ENCODE peak calls at places on chromosome 1, in nine cellular contexts. One of them, this sample, is unnamed.

GRCh38 chr1:26788836-26789611 is 1.3 kb downstream of the PIGV start:
- DNase-seq in NCI-H1105: peak
- DNase-seq in fibroblast of the aortic adventitia: peak
- DNase-seq in keratinocyte: no peak
- DNase-seq in activated T-cell treated with anti-CD3 and anti-CD28 coated beads, Interleukin-2, amount 50 U/mL, for 1 hour: peak
- DNase-seq in NCI-H345: peak
- DNase-seq in H54: no peak
- DNase-seq in foreskin fibroblast: peak
- DNase-seq in Calu3: peak
- DNase-seq in this sample: peak

GRCh38 chr1:78334952-78335351 is 155.8 kb upstream of the PTGFR start:
- DNase-seq in H54: no peak
- DNase-seq in NCI-H1105: no peak
- DNase-seq in NCI-H345: no peak
- DNase-seq in activated T-cell treated with anti-CD3 and anti-CD28 coated beads, Interleukin-2, amount 50 U/mL, for 1 hour: no peak
- DNase-seq in fibroblast of the aortic adventitia: peak
- DNase-seq in keratinocyte: no peak
- DNase-seq in foreskin fibroblast: peak
- DNase-seq in Calu3: no peak
- DNase-seq in this sample: no peak

GRCh38 chr1:10424034-10424433 is 6.2 kb upstream of the CENPS start:
- DNase-seq in activated T-cell treated with anti-CD3 and anti-CD28 coated beads, Interleukin-2, amount 50 U/mL, for 1 hour: no peak
- DNase-seq in NCI-H345: no peak
- DNase-seq in fibroblast of the aortic adventitia: peak
- DNase-seq in foreskin fibroblast: peak
- DNase-seq in NCI-H1105: no peak
- DNase-seq in keratinocyte: no peak
- DNase-seq in Calu3: no peak
- DNase-seq in H54: no peak
- DNase-seq in this sample: no peak

GRCh38 chr1:117359560-117360289 is 7.5 kb upstream of the MAN1A2 start:
- DNase-seq in activated T-cell treated with anti-CD3 and anti-CD28 coated beads, Interleukin-2, amount 50 U/mL, for 1 hour: no peak
- DNase-seq in fibroblast of the aortic adventitia: no peak
- DNase-seq in keratinocyte: no peak
- DNase-seq in Calu3: no peak
- DNase-seq in NCI-H1105: no peak
- DNase-seq in H54: no peak
- DNase-seq in NCI-H345: no peak
- DNase-seq in foreskin fibroblast: no peak
- DNase-seq in this sample: no peak

GRCh38 chr1:35298464-35298863 is 30.0 kb downstream of the ZMYM4 start:
- DNase-seq in foreskin fibroblast: peak
- DNase-seq in fibroblast of the aortic adventitia: peak
- DNase-seq in H54: no peak
- DNase-seq in activated T-cell treated with anti-CD3 and anti-CD28 coated beads, Interleukin-2, amount 50 U/mL, for 1 hour: peak
- DNase-seq in NCI-H345: peak
- DNase-seq in Calu3: peak
- DNase-seq in keratinocyte: no peak
- DNase-seq in NCI-H1105: peak
- DNase-seq in this sample: peak

GRCh38 chr1:45615885-45616284 is 8.0 kb downstream of the CCDC17 start:
- DNase-seq in NCI-H345: no peak
- DNase-seq in H54: no peak
- DNase-seq in keratinocyte: no peak
- DNase-seq in foreskin fibroblast: no peak
- DNase-seq in Calu3: no peak
- DNase-seq in fibroblast of the aortic adventitia: no peak
- DNase-seq in NCI-H1105: no peak
- DNase-seq in activated T-cell treated with anti-CD3 and anti-CD28 coated beads, Interleukin-2, amount 50 U/mL, for 1 hour: no peak
- DNase-seq in this sample: no peak

GRCh38 chr1:30087465-30087864 is 635.9 kb downstream of the MATN1 start:
- DNase-seq in H54: no peak
- DNase-seq in activated T-cell treated with anti-CD3 and anti-CD28 coated beads, Interleukin-2, amount 50 U/mL, for 1 hour: no peak
- DNase-seq in keratinocyte: no peak
- DNase-seq in NCI-H1105: no peak
- DNase-seq in NCI-H345: peak
- DNase-seq in foreskin fibroblast: peak
- DNase-seq in Calu3: peak
- DNase-seq in fibroblast of the aortic adventitia: no peak
- DNase-seq in this sample: peak

GRCh38 chr1:109814993-109815786 is 51.5 kb upstream of the EPS8L3 start:
- DNase-seq in fibroblast of the aortic adventitia: no peak
- DNase-seq in keratinocyte: no peak
- DNase-seq in foreskin fibroblast: no peak
- DNase-seq in H54: no peak
- DNase-seq in activated T-cell treated with anti-CD3 and anti-CD28 coated beads, Interleukin-2, amount 50 U/mL, for 1 hour: no peak
- DNase-seq in Calu3: no peak
- DNase-seq in NCI-H1105: no peak
- DNase-seq in NCI-H345: no peak
- DNase-seq in this sample: no peak

GRCh38 chr1:89065077-89065868 is at the start of gene GBP1:
- DNase-seq in foreskin fibroblast: peak
- DNase-seq in H54: no peak
- DNase-seq in NCI-H1105: no peak
- DNase-seq in activated T-cell treated with anti-CD3 and anti-CD28 coated beads, Interleukin-2, amount 50 U/mL, for 1 hour: no peak
- DNase-seq in keratinocyte: no peak
- DNase-seq in fibroblast of the aortic adventitia: peak
- DNase-seq in NCI-H345: no peak
- DNase-seq in Calu3: no peak
- DNase-seq in this sample: peak

GRCh38 chr1:164320780-164321683 is 238.0 kb upstream of the PBX1 start:
- DNase-seq in H54: no peak
- DNase-seq in activated T-cell treated with anti-CD3 and anti-CD28 coated beads, Interleukin-2, amount 50 U/mL, for 1 hour: no peak
- DNase-seq in Calu3: no peak
- DNase-seq in foreskin fibroblast: peak
- DNase-seq in NCI-H345: no peak
- DNase-seq in keratinocyte: no peak
- DNase-seq in fibroblast of the aortic adventitia: peak
- DNase-seq in NCI-H1105: no peak
- DNase-seq in this sample: peak

GRCh38 chr1:165073402-165074007 is 283.0 kb downstream of the LMX1A start:
- DNase-seq in foreskin fibroblast: peak
- DNase-seq in Calu3: peak
- DNase-seq in keratinocyte: no peak
- DNase-seq in NCI-H1105: peak
- DNase-seq in NCI-H345: peak
- DNase-seq in H54: peak
- DNase-seq in fibroblast of the aortic adventitia: peak
- DNase-seq in activated T-cell treated with anti-CD3 and anti-CD28 coated beads, Interleukin-2, amount 50 U/mL, for 1 hour: no peak
- DNase-seq in this sample: peak

GRCh38 chr1:17635811-17636210 is 96.3 kb downstream of the ARHGEF10L start:
- DNase-seq in Calu3: no peak
- DNase-seq in keratinocyte: no peak
- DNase-seq in fibroblast of the aortic adventitia: no peak
- DNase-seq in NCI-H345: no peak
- DNase-seq in NCI-H1105: no peak
- DNase-seq in activated T-cell treated with anti-CD3 and anti-CD28 coated beads, Interleukin-2, amount 50 U/mL, for 1 hour: no peak
- DNase-seq in H54: no peak
- DNase-seq in foreskin fibroblast: no peak
- DNase-seq in this sample: no peak

GRCh38 chr1:232873931-232874330 is 68.7 kb downstream of the MAP10 start:
- DNase-seq in activated T-cell treated with anti-CD3 and anti-CD28 coated beads, Interleukin-2, amount 50 U/mL, for 1 hour: no peak
- DNase-seq in H54: no peak
- DNase-seq in Calu3: no peak
- DNase-seq in NCI-H345: no peak
- DNase-seq in keratinocyte: no peak
- DNase-seq in fibroblast of the aortic adventitia: no peak
- DNase-seq in NCI-H1105: no peak
- DNase-seq in foreskin fibroblast: no peak
- DNase-seq in this sample: no peak

GRCh38 chr1:29645586-29645985 is 409.3 kb downstream of the PTPRU start:
- DNase-seq in Calu3: no peak
- DNase-seq in H54: no peak
- DNase-seq in NCI-H345: no peak
- DNase-seq in foreskin fibroblast: no peak
- DNase-seq in fibroblast of the aortic adventitia: no peak
- DNase-seq in keratinocyte: no peak
- DNase-seq in NCI-H1105: no peak
- DNase-seq in activated T-cell treated with anti-CD3 and anti-CD28 coated beads, Interleukin-2, amount 50 U/mL, for 1 hour: no peak
- DNase-seq in this sample: no peak

GRCh38 chr1:32971156-32971555 is 6.5 kb upstream of the RNF19B start:
- DNase-seq in NCI-H345: no peak
- DNase-seq in foreskin fibroblast: no peak
- DNase-seq in H54: no peak
- DNase-seq in activated T-cell treated with anti-CD3 and anti-CD28 coated beads, Interleukin-2, amount 50 U/mL, for 1 hour: no peak
- DNase-seq in keratinocyte: no peak
- DNase-seq in NCI-H1105: no peak
- DNase-seq in fibroblast of the aortic adventitia: no peak
- DNase-seq in Calu3: no peak
- DNase-seq in this sample: no peak

GRCh38 chr1:233695901-233696300 is 82.0 kb downstream of the KCNK1 start:
- DNase-seq in fibroblast of the aortic adventitia: no peak
- DNase-seq in keratinocyte: no peak
- DNase-seq in Calu3: no peak
- DNase-seq in NCI-H1105: no peak
- DNase-seq in foreskin fibroblast: no peak
- DNase-seq in activated T-cell treated with anti-CD3 and anti-CD28 coated beads, Interleukin-2, amount 50 U/mL, for 1 hour: no peak
- DNase-seq in H54: no peak
- DNase-seq in NCI-H345: no peak
- DNase-seq in this sample: no peak

GRCh38 chr1:227934476-227935313 is 13.0 kb downstream of the WNT9A start:
- DNase-seq in activated T-cell treated with anti-CD3 and anti-CD28 coated beads, Interleukin-2, amount 50 U/mL, for 1 hour: no peak
- DNase-seq in Calu3: no peak
- DNase-seq in NCI-H1105: no peak
- DNase-seq in fibroblast of the aortic adventitia: peak
- DNase-seq in keratinocyte: peak
- DNase-seq in NCI-H345: no peak
- DNase-seq in H54: no peak
- DNase-seq in foreskin fibroblast: peak
- DNase-seq in this sample: peak

GRCh38 chr1:116508984-116509980 is 61.5 kb downstream of the CD58 start:
- DNase-seq in fibroblast of the aortic adventitia: peak
- DNase-seq in NCI-H1105: no peak
- DNase-seq in Calu3: peak
- DNase-seq in keratinocyte: peak
- DNase-seq in NCI-H345: no peak
- DNase-seq in H54: peak
- DNase-seq in foreskin fibroblast: peak
- DNase-seq in activated T-cell treated with anti-CD3 and anti-CD28 coated beads, Interleukin-2, amount 50 U/mL, for 1 hour: no peak
- DNase-seq in this sample: no peak

GRCh38 chr1:228147768-228148167 is 2.0 kb upstream of the GJC2 start:
- DNase-seq in H54: no peak
- DNase-seq in foreskin fibroblast: no peak
- DNase-seq in activated T-cell treated with anti-CD3 and anti-CD28 coated beads, Interleukin-2, amount 50 U/mL, for 1 hour: no peak
- DNase-seq in keratinocyte: no peak
- DNase-seq in NCI-H1105: no peak
- DNase-seq in Calu3: no peak
- DNase-seq in fibroblast of the aortic adventitia: no peak
- DNase-seq in NCI-H345: no peak
- DNase-seq in this sample: no peak

GRCh38 chr1:3530931-3531818 is 76.7 kb downstream of the ARHGEF16 start:
- DNase-seq in foreskin fibroblast: peak
- DNase-seq in H54: peak
- DNase-seq in NCI-H345: peak
- DNase-seq in activated T-cell treated with anti-CD3 and anti-CD28 coated beads, Interleukin-2, amount 50 U/mL, for 1 hour: peak
- DNase-seq in keratinocyte: no peak
- DNase-seq in fibroblast of the aortic adventitia: peak
- DNase-seq in NCI-H1105: peak
- DNase-seq in Calu3: peak
- DNase-seq in this sample: peak

GRCh38 chr1:1024421-1025415 is 4.8 kb downstream of the AGRN start:
- DNase-seq in activated T-cell treated with anti-CD3 and anti-CD28 coated beads, Interleukin-2, amount 50 U/mL, for 1 hour: no peak
- DNase-seq in foreskin fibroblast: no peak
- DNase-seq in Calu3: peak
- DNase-seq in NCI-H1105: no peak
- DNase-seq in H54: peak
- DNase-seq in NCI-H345: no peak
- DNase-seq in fibroblast of the aortic adventitia: no peak
- DNase-seq in keratinocyte: peak
- DNase-seq in this sample: peak

GRCh38 chr1:229859026-229859425 is 208.0 kb upstream of the GALNT2 start:
- DNase-seq in H54: no peak
- DNase-seq in foreskin fibroblast: no peak
- DNase-seq in Calu3: no peak
- DNase-seq in fibroblast of the aortic adventitia: no peak
- DNase-seq in activated T-cell treated with anti-CD3 and anti-CD28 coated beads, Interleukin-2, amount 50 U/mL, for 1 hour: no peak
- DNase-seq in NCI-H345: no peak
- DNase-seq in NCI-H1105: no peak
- DNase-seq in keratinocyte: no peak
- DNase-seq in this sample: no peak

GRCh38 chr1:201454568-201454967 is 14.4 kb downstream of the PHLDA3 start:
- DNase-seq in fibroblast of the aortic adventitia: no peak
- DNase-seq in activated T-cell treated with anti-CD3 and anti-CD28 coated beads, Interleukin-2, amount 50 U/mL, for 1 hour: no peak
- DNase-seq in NCI-H345: no peak
- DNase-seq in Calu3: no peak
- DNase-seq in keratinocyte: no peak
- DNase-seq in H54: no peak
- DNase-seq in NCI-H1105: no peak
- DNase-seq in foreskin fibroblast: no peak
- DNase-seq in this sample: no peak